ENCODE peak calls at places on chromosome 2, in nine cellular contexts. Z, S, J, A, T, D, W, M and Q are unnamed samples.
A peak's percentile ranks its signal among the peaks of the same experiment; 100 is the strongest.

GRCh38 chr2:15073639-15074038 is 441.1 kb downstream of the LRATD1 start:
- DNase-seq in Z (no peak), S (no peak), J (no peak), A (no peak), T (no peak), D (no peak), W (no peak), M (no peak), Q (no peak)

GRCh38 chr2:176395273-176395854 is 126.1 kb downstream of the MTX2 start:
- DNase-seq in Z (no peak), S (no peak), J (peak; percentile 13), A (no peak), T (peak; percentile 44), D (no peak), W (no peak), M (no peak), Q (no peak)

GRCh38 chr2:188969236-188970032 is 4.7 kb upstream of the COL3A1 start:
- DNase-seq in Z (no peak), S (no peak), J (peak; percentile 78), A (no peak), T (peak; percentile 57), D (no peak), W (no peak), M (no peak), Q (no peak)

GRCh38 chr2:40668435-40668834 is 216.5 kb upstream of the SLC8A1 start:
- DNase-seq in Z (peak; percentile 22), S (no peak), J (peak; percentile 4), A (peak; percentile 29), T (no peak), D (no peak), W (no peak), M (no peak), Q (no peak)

GRCh38 chr2:18440141-18440605 is 120.3 kb downstream of the RDH14 start:
- DNase-seq in Z (no peak), S (no peak), J (peak; percentile 87), A (no peak), T (no peak), D (no peak), W (no peak), M (no peak), Q (no peak)

GRCh38 chr2:222604749-222605515 is 51.0 kb downstream of the FARSB start:
- DNase-seq in Z (no peak), S (no peak), J (no peak), A (no peak), T (no peak), D (no peak), W (no peak), M (no peak), Q (no peak)

GRCh38 chr2:207768891-207769596 is 662 bp downstream of the FZD5 start:
- DNase-seq in Z (peak; percentile 25), S (no peak), J (no peak), A (no peak), T (peak; percentile 55), D (peak; percentile 28), W (peak; percentile 90), M (no peak), Q (no peak)

GRCh38 chr2:166057363-166058169 is 70.3 kb downstream of the SCN1A start:
- DNase-seq in Z (no peak), S (no peak), J (peak; percentile 45), A (no peak), T (no peak), D (no peak), W (no peak), M (no peak), Q (no peak)

GRCh38 chr2:57882895-57883515 is 163.6 kb upstream of the VRK2 start:
- DNase-seq in Z (no peak), S (no peak), J (no peak), A (no peak), T (no peak), D (no peak), W (no peak), M (no peak), Q (no peak)

GRCh38 chr2:166784296-166784946 is 103.9 kb upstream of the XIRP2 start:
- DNase-seq in Z (no peak), S (no peak), J (no peak), A (no peak), T (no peak), D (no peak), W (no peak), M (no peak), Q (no peak)

GRCh38 chr2:28981016-28981441 is at the start of gene TOGARAM2:
- DNase-seq in Z (peak; percentile 71), S (no peak), J (peak; percentile 51), A (peak; percentile 67), T (peak; percentile 19), D (no peak), W (no peak), M (peak; percentile 31), Q (no peak)

DNA sequence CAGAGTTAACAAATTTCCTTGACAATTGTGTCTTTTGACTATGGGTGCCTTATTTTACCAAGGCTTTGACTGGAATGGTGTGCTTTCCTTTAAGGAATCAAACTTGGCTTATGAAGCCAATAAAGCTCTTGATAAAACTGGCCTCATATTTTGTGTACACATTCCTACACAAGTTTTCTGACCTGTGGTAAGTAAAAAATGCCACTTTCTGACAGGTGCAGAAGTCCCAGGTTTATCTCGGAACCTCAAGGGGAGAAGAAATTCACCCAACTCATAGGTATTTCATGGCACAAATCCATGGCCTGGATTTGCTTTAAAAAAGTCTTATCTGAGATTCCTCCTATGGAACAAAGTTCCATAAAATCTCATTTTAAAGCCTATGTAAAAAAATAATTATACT is 880.6 kb upstream of the LRATD1 start:
- DNase-seq in Z (no peak), S (no peak), J (no peak), A (no peak), T (no peak), D (no peak), W (no peak), M (no peak), Q (no peak)
- H3K9me3 ChIP-seq in Z (no peaks in the 10 kb centered on the region), S (no peaks in the 10 kb centered on the region), J (no peaks in the 10 kb centered on the region), A (no peaks in the 10 kb centered on the region), T (peaks cover 2% of the 10 kb centered on the region), D (no peaks in the 10 kb centered on the region), W (no peaks in the 10 kb centered on the region), M (peaks cover 26% of the 10 kb centered on the region), Q (no peaks in the 10 kb centered on the region)

GRCh38 chr2:224433442-224433841 is 31.5 kb upstream of the FAM124B start:
- DNase-seq in Z (no peak), S (no peak), J (no peak), A (no peak), T (no peak), D (no peak), W (no peak), M (no peak), Q (no peak)
- H3K9me3 ChIP-seq in Z (no peaks in the 10 kb centered on the region), S (no peaks in the 10 kb centered on the region), J (no peaks in the 10 kb centered on the region), A (no peaks in the 10 kb centered on the region), T (no peaks in the 10 kb centered on the region), D (no peaks in the 10 kb centered on the region), W (no peaks in the 10 kb centered on the region), M (peaks cover 13% of the 10 kb centered on the region), Q (no peaks in the 10 kb centered on the region)

DNA sequence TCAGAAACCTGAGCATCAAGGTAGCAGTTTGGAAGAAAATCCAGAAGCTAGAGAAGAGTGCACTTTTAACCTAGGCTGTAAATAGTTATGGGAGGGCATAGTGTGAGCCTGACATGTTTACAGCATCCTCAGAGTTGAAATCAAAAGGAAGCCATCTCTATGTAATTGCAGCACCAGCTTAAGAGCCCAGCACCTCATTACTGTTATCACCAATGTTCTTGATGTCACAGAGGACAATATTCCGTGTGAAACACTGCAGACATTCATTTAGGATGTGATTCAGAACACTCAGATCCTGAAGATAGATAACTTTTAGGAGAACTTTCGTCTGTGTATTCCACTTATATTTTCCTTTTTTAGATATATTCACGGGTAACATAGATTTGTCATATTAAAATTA is 48.1 kb downstream of the FBXO36 start:
- DNase-seq in Z (no peak), S (no peak), J (no peak), A (no peak), T (no peak), D (no peak), W (no peak), M (no peak), Q (no peak)
- H3K9me3 ChIP-seq in Z (no peaks in the 10 kb centered on the region), S (no peaks in the 10 kb centered on the region), J (no peaks in the 10 kb centered on the region), A (no peaks in the 10 kb centered on the region), T (no peaks in the 10 kb centered on the region), D (no peaks in the 10 kb centered on the region), W (no peaks in the 10 kb centered on the region), M (no peaks in the 10 kb centered on the region), Q (no peaks in the 10 kb centered on the region)

DNA sequence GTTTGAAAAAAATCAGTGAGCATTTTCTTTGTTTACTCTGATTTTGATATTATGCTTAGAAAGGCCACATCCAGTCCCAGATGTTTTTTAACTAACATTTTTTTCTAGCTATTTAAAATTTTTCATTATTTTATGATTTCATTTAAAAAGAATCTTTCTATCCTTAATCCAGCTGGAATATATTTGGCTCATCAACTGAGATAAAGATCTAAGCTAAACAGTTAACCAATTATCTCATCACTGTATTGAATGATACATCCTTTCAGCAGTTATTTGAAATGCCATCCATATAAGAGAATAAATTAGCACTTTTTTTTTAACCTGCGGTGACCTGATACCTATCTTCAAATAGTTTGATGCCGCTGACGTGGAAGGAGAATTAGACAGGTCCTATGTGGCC is 245.5 kb upstream of the COPS8 start:
- DNase-seq in Z (no peak), S (no peak), J (no peak), A (no peak), T (no peak), D (no peak), W (no peak), M (no peak), Q (no peak)
- H3K9me3 ChIP-seq in Z (no peaks in the 10 kb centered on the region), S (no peaks in the 10 kb centered on the region), J (peaks cover 2% of the 10 kb centered on the region), A (no peaks in the 10 kb centered on the region), T (peaks cover 5% of the 10 kb centered on the region), D (no peaks in the 10 kb centered on the region), W (no peaks in the 10 kb centered on the region), M (peaks cover 6% of the 10 kb centered on the region), Q (no peaks in the 10 kb centered on the region)

DNA sequence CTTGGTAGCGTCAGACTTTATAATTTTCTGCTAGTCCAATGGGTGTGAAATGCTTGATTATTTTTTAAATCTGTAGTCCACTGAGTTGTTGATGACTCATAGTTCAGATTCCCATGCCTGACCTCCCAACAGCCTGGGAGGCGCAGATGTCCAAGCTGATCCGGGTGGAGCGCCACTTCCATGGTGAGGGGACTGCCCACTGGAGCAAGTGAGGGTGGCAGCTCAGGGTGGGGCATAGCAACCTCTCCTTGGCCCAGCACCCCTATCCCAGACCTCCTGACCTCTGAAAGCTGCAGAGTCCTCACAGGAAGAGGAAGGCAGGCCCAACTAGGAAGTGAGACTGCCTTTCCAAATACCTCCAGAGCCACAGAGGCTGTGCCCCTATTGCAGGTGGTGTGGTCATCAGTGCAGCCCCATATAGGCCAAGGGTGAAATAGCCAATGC is 4.4 kb downstream of the MAL start:
- DNase-seq in Z (no peak), S (no peak), J (no peak), A (no peak), T (no peak), D (no peak), W (peak; percentile 83), M (no peak), Q (no peak)
- H3K9me3 ChIP-seq in Z (no peaks in the 10 kb centered on the region), S (no peaks in the 10 kb centered on the region), J (no peaks in the 10 kb centered on the region), A (no peaks in the 10 kb centered on the region), T (no peaks in the 10 kb centered on the region), D (no peaks in the 10 kb centered on the region), W (no peaks in the 10 kb centered on the region), M (no peaks in the 10 kb centered on the region), Q (no peaks in the 10 kb centered on the region)

DNA sequence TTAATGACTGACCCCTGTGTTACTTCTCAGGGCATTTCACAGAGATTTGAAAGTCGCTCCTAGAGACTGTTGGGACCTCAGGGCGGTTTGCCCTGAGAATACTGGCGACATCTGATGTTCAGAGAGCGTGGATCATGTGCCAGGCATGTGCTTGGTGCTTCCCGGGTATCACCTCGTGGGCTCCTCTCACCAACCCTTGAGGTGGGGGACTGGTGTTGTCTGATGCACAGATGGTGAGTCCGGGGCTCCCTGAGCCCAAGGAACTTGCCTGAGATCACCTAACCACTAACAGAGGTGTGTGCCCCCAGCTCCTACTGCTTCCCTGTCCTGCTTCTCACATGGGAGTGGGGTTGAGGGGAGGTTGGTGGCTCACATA is 16.2 kb downstream of the ATOH8 start:
- DNase-seq in Z (no peak), S (no peak), J (no peak), A (no peak), T (no peak), D (no peak), W (no peak), M (no peak), Q (no peak)
- H3K9me3 ChIP-seq in Z (no peaks in the 10 kb centered on the region), S (no peaks in the 10 kb centered on the region), J (no peaks in the 10 kb centered on the region), A (no peaks in the 10 kb centered on the region), T (no peaks in the 10 kb centered on the region), D (no peaks in the 10 kb centered on the region), W (no peaks in the 10 kb centered on the region), M (no peaks in the 10 kb centered on the region), Q (no peaks in the 10 kb centered on the region)